ENCODE peak calls at places on chromosome 10, in four cellular contexts. F is MM.1S, A is uterus, U is choroid plexus epithelial cell. I is an unnamed sample.

GRCh38 chr10:58818889-58819288 is 306.2 kb downstream of the BICC1 start:
- DNase-seq in F (no peak), A (no peak), U (peak; percentile 96), I (peak; percentile 72)

GRCh38 chr10:9545073-9545472 is 1472.6 kb upstream of the CELF2 start:
- DNase-seq in F (no peak), A (no peak), U (no peak), I (no peak)

GRCh38 chr10:17365402-17365801 is 89.0 kb downstream of the ST8SIA6 start:
- DNase-seq in F (peak; percentile 15), A (no peak), U (no peak), I (no peak)

GRCh38 chr10:78343266-78343665 is 309.6 kb downstream of the RPS24 start:
- DNase-seq in F (no peak), A (peak; percentile 2), U (no peak), I (no peak)

GRCh38 chr10:97718178-97718577 is 4.6 kb downstream of the MARVELD1 start:
- DNase-seq in F (no peak), A (no peak), U (no peak), I (no peak)

GRCh38 chr10:49176310-49177268 is 11.6 kb downstream of the TMEM273 start:
- DNase-seq in F (no peak), A (no peak), U (no peak), I (no peak)

GRCh38 chr10:4984971-4985594 is 18.6 kb downstream of the AKR1C2 start:
- DNase-seq in F (no peak), A (no peak), U (peak; percentile 24), I (no peak)

GRCh38 chr10:11551915-11552602 is 59.4 kb downstream of the USP6NL start:
- DNase-seq in F (no peak), A (no peak), U (peak; percentile 93), I (peak; percentile 93)

GRCh38 chr10:100442548-100442947 is 20.3 kb upstream of the WNT8B start:
- DNase-seq in F (no peak), A (no peak), U (no peak), I (no peak)

GRCh38 chr10:116490028-116490662 is 55.6 kb upstream of the PNLIP start:
- DNase-seq in F (peak; percentile 48), A (no peak), U (peak; percentile 47), I (peak; percentile 22)

GRCh38 chr10:74778436-74779094 is 47.8 kb upstream of the KAT6B start:
- DNase-seq in F (no peak), A (no peak), U (no peak), I (no peak)

GRCh38 chr10:3469639-3470020 is 297.0 kb upstream of the PITRM1 start:
- DNase-seq in F (no peak), A (no peak), U (no peak), I (no peak)

GRCh38 chr10:1323951-1324350 is 267.8 kb downstream of the WDR37 start:
- DNase-seq in F (no peak), A (no peak), U (no peak), I (no peak)

GRCh38 chr10:14184841-14185500 is 145.8 kb downstream of the FRMD4A start:
- DNase-seq in F (peak; percentile 84), A (no peak), U (peak; percentile 66), I (peak; percentile 72)

GRCh38 chr10:71081229-71081560 is 131.2 kb upstream of the UNC5B start:
- DNase-seq in F (no peak), A (no peak), U (no peak), I (no peak)

GRCh38 chr10:71651953-71652352 is 67.6 kb downstream of the C10orf105 start:
- DNase-seq in F (no peak), A (no peak), U (no peak), I (no peak)

GRCh38 chr10:44662002-44662401 is 249.1 kb upstream of the TMEM72 start:
- DNase-seq in F (no peak), A (no peak), U (peak; percentile 19), I (no peak)

GRCh38 chr10:3239066-3239919 is 66.7 kb upstream of the PITRM1 start:
- DNase-seq in F (peak; percentile 36), A (peak; percentile 77), U (peak; percentile 81), I (peak; percentile 72)

GRCh38 chr10:72952901-72953223 is 1.7 kb downstream of the PLA2G12B start:
- DNase-seq in F (no peak), A (no peak), U (no peak), I (no peak)

GRCh38 chr10:123428302-123428701 is 237.9 kb upstream of the GPR26 start:
- DNase-seq in F (no peak), A (no peak), U (no peak), I (no peak)

GRCh38 chr10:27020243-27020642 is 80.1 kb downstream of the ANKRD26 start:
- DNase-seq in F (no peak), A (no peak), U (no peak), I (no peak)

GRCh38 chr10:101602767-101603398 is 14.8 kb downstream of the DPCD start:
- DNase-seq in F (peak; percentile 61), A (peak; percentile 67), U (peak; percentile 82), I (peak; percentile 51)

GRCh38 chr10:24806262-24806661 is 82.6 kb upstream of the ARHGAP21 start:
- DNase-seq in F (no peak), A (no peak), U (no peak), I (no peak)

GRCh38 chr10:52106895-52107294 is 207.2 kb upstream of the DKK1 start:
- DNase-seq in F (no peak), A (no peak), U (peak; percentile 36), I (no peak)

GRCh38 chr10:76649723-76650127 is 987.9 kb downstream of the KCNMA1 start:
- DNase-seq in F (no peak), A (peak; percentile 35), U (peak; percentile 51), I (peak; percentile 77)

DNA sequence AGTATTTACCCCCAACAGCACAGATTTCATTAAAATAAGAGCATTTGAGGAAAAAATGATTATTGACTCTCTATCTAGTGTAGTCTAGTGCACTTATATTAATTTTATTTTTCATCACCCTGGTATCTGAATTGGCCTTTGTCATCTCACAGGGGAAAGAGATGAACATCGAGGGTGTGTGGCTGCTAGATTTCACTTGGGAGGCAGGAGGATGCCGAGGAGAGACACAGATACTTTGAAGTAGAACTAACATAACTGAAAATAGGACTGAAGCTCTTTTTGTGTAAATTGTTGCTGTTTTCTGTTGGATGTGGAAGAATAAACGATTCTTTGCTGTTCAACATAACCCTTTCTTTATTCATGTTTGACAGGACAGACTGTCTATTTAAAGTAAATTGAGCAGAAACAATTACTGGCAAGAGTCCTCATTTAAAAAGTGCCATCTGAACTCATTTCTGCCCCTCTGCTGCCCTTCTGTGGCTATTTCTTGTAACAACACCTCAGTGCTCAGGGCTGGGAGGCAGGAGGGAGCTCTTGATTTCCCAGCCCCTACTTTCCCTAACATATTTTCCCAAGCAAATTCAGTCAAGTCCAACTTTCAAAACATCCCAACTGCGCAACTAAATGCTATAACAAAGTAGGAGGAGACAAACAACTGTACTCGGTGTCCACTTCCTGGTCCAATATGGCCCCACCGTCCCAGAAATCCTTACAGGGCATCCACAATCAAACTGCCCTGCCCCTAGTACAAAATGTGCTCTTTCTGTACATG is 15.6 kb downstream of the LYZL1 start:
- DNase-seq in F (peak; percentile 50), A (peak; percentile 70), U (peak; percentile 87), I (peak; percentile 73)
- H3K4me3 ChIP-seq in F (no peak overlapping the region), A (no peak overlapping the region), U (peak overlapping the region; percentile 23), I (no peak overlapping the region)

GRCh38 chr10:32650246-32650655 is 204.3 kb downstream of the CCDC7 start:
- DNase-seq in F (no peak), A (no peak), U (peak; percentile 1), I (no peak)
- TF ChIP-seq CTCF in F (no peak), A (no peak), U (no peak), I (no peak)

GRCh38 chr10:69232252-69232651 is 12.1 kb downstream of the HKDC1 start:
- DNase-seq in F (no peak), A (no peak), U (peak; percentile 89), I (peak; percentile 70)

GRCh38 chr10:69230128-69230527 is 10.0 kb downstream of the HKDC1 start:
- DNase-seq in F (no peak), A (no peak), U (no peak), I (no peak)

GRCh38 chr10:69234447-69234846 is 14.3 kb downstream of the HKDC1 start:
- DNase-seq in F (no peak), A (no peak), U (no peak), I (no peak)

GRCh38 chr10:69229565-69229886 is 9.4 kb downstream of the HKDC1 start:
- DNase-seq in F (no peak), A (no peak), U (no peak), I (no peak)

GRCh38 chr10:69232736-69233135 is 12.6 kb downstream of the HKDC1 start:
- DNase-seq in F (no peak), A (no peak), U (no peak), I (no peak)
- H3K4me3 ChIP-seq in F (no peak overlapping the region), A (no peak overlapping the region), U (no peak overlapping the region), I (no peak overlapping the region)

GRCh38 chr10:124741281-124741921 is 2.8 kb downstream of the FAM53B start:
- DNase-seq in F (peak; percentile 72), A (peak; percentile 89), U (peak; percentile 84), I (peak; percentile 75)

GRCh38 chr10:124741922-124742417 is 2.2 kb downstream of the FAM53B start:
- DNase-seq in F (no peak), A (peak; percentile 27), U (no peak), I (no peak)

GRCh38 chr10:124744047-124744687 is at the start of gene FAM53B:
- DNase-seq in F (peak; percentile 87), A (peak; percentile 82), U (peak; percentile 78), I (peak; percentile 70)

GRCh38 chr10:124743188-124744046 is 761 bp downstream of the FAM53B start:
- DNase-seq in F (peak; percentile 40), A (peak; percentile 46), U (peak; percentile 34), I (peak; percentile 39)

GRCh38 chr10:124742418-124743187 is 1.6 kb downstream of the FAM53B start:
- DNase-seq in F (peak; percentile 37), A (peak; percentile 29), U (peak; percentile 58), I (no peak)
- TF ChIP-seq CTCF in F (peak; percentile 38), A (peak; percentile 14), U (peak; percentile 62), I (peak; percentile 41)

DNA sequence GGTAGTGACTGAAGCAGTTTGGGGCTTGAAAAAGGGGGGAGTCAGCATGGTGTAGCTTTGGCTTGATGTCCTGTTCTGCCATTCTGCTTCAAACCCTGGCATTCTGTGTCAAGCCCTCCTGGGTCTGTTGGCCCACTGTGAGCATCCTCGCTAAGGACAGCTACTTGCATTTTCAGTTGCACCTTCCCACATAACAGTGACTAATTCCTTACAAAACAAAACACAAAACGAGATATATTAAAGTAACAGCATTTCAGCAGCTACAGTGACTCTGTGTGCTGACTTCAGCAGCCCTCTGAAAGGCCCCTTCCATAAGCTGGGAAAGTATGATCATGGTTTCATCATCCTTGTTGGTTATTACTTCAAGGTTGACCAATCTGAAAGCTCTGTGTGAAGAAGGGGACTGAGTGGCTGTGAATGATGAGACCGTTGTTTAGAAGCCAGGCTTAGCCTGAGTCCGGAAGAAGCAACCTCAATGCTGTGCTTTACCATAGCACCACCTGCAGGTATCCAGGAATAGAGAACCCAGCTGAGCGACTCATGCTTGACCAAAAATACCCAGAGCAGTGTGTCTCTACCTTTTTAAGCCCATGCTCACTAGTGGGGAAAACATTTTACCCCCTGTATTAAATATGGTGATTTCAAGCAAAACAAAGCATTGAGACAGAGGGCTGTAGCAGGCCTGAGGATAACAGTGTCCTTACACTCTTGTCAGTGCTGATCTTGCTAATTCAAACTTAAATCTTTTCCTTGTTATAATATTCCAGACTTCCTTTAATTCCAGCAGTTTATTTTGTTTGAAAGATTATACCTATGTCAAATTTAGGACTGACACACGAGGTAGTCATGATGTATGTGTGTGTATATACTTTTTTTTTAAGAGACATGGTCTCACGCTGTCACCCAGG is 42.6 kb upstream of the CC2D2B start:
- DNase-seq in F (peak; percentile 66), A (peak; percentile 34), U (peak; percentile 95), I (peak; percentile 79)
- H3K4me3 ChIP-seq in F (no peak overlapping the region), A (no peak overlapping the region), U (no peak overlapping the region), I (no peak overlapping the region)

GRCh38 chr10:89476676-89477075 is 58.7 kb downstream of the SLC16A12 start:
- DNase-seq in F (no peak), A (no peak), U (peak; percentile 97), I (peak; percentile 91)
- TF ChIP-seq CTCF in F (no peak), A (no peak), U (peak; percentile 6), I (no peak)

I was measured in astrocyte of the spinal cord.